ENCODE peak calls at places on chromosomes 2 and 18, in ten cellular contexts. Y is breast epithelium, P is brain microvascular endothelial cell, X is heart left ventricle, F is AG09319, G is BJ, W is left ventricle myocardium inferior, N is fibroblast of pulmonary artery, L is upper lobe of right lung, O is AG04449. U is an unnamed sample.
A peak's percentile ranks its signal among the peaks of the same experiment; 100 is the strongest.

GRCh38 chr2:74551530-74551929 is 2.2 kb downstream of the LOXL3 start:
- DNase-seq in Y (no peak), W (no peak), P (no peak), O (no peak), N (no peak), X (no peak), F (no peak), L (no peak), G (no peak), U (no peak)

GRCh38 chr18:13464432-13465125 is 246.0 kb downstream of the LDLRAD4 start:
- DNase-seq in X (peak; percentile 84), P (no peak), N (peak; percentile 33), F (no peak), W (peak; percentile 48), O (no peak), G (no peak), Y (no peak), L (peak; percentile 80), U (no peak)

GRCh38 chr2:11129598-11130449 is 25.4 kb upstream of the SLC66A3 start:
- DNase-seq in N (peak; percentile 14), G (no peak), Y (peak; percentile 65), L (peak; percentile 90), P (no peak), W (peak; percentile 41), X (peak; percentile 81), O (no peak), F (no peak), U (no peak)

GRCh38 chr2:111106720-111107119 is 14.0 kb upstream of the BCL2L11 start:
- DNase-seq in W (no peak), X (no peak), N (no peak), F (no peak), P (no peak), Y (no peak), O (no peak), L (no peak), G (no peak), U (no peak)

GRCh38 chr2:109046925-109047508 is 58.0 kb upstream of the EDAR start:
- DNase-seq in O (no peak), P (no peak), X (no peak), N (no peak), G (no peak), F (no peak), W (no peak), Y (no peak), L (no peak), U (no peak)

GRCh38 chr2:138182913-138183312 is 218.6 kb downstream of the HNMT start:
- DNase-seq in L (no peak), X (no peak), P (no peak), N (peak; percentile 16), F (no peak), O (no peak), G (peak; percentile 4), W (no peak), Y (no peak), U (no peak)

GRCh38 chr2:190382851-190383250 is 25.3 kb upstream of the MFSD6 start:
- DNase-seq in O (no peak), X (no peak), P (peak; percentile 28), F (no peak), Y (no peak), L (no peak), N (peak; percentile 73), G (no peak), W (no peak), U (peak; percentile 19)

GRCh38 chr2:241833101-241833937 is 24.3 kb downstream of the NEU4 start:
- DNase-seq in P (no peak), W (no peak), N (peak; percentile 63), X (no peak), G (peak; percentile 75), F (no peak), O (peak; percentile 33), Y (peak; percentile 28), L (no peak), U (no peak)

GRCh38 chr18:37429768-37430167 is 135.8 kb downstream of the CELF4 start:
- DNase-seq in G (no peak), X (no peak), F (no peak), O (no peak), W (no peak), L (no peak), P (no peak), Y (no peak), N (no peak), U (no peak)

GRCh38 chr18:37434161-37434860 is 131.3 kb downstream of the CELF4 start:
- DNase-seq in L (no peak), P (no peak), F (no peak), W (no peak), O (no peak), X (no peak), Y (no peak), N (no peak), G (no peak), U (no peak)

GRCh38 chr18:37426536-37427080 is 139.0 kb downstream of the CELF4 start:
- DNase-seq in L (no peak), F (no peak), O (no peak), W (no peak), X (no peak), Y (no peak), P (no peak), N (no peak), G (no peak), U (no peak)

GRCh38 chr18:37432796-37433195 is 132.8 kb downstream of the CELF4 start:
- DNase-seq in L (no peak), W (no peak), X (no peak), O (no peak), G (no peak), N (no peak), P (no peak), F (no peak), Y (no peak), U (no peak)

DNA sequence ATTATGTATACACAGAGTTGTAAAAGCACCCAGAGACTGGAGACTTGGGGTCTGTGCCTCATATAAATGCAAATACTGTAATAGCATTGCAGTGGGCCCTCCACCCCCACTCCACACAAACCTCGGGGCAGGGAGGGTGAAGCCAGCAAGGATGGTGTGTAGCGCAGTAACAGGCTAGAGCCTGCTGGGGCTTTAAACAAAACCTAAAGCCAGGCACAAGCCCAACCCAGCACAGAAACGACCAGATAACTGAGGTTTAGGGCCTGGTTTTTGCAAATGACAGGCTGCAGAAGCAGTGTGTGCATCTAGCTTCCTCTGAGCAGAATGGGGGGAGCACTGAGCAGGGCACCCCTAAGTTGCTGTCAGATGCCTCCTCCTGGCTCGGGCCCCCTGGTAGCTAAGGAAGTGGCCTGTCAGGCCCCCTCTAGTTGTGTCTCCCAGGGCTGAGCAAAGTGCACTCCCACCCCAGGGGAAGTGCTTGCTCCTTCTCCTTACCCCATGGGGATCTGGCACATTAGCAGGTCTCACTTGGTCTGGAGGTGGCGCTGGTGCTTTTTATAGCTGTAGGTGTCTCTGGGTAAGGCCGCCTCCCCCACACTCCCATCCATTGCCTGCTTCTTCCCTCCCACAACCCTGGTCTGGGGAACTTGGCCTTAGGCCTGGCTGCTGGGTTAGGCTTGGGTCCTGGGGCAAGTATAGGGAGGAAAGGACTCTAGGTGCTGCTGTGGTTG is 135.1 kb downstream of the CELF4 start:
- DNase-seq in G (no peak), P (no peak), F (no peak), O (no peak), Y (no peak), L (no peak), W (no peak), X (no peak), N (no peak), U (no peak)
- TF ChIP-seq CTCF in G (no peak), P (no peak), F (no peak), O (no peak), Y (no peak), L (no peak), W (no peak), X (no peak), N (no peak), U (peak; percentile 16)

GRCh38 chr2:236176951-236177350 is 8.8 kb upstream of the GBX2 start:
- DNase-seq in N (no peak), O (no peak), F (no peak), Y (no peak), X (no peak), L (peak; percentile 42), P (no peak), G (no peak), W (no peak), U (no peak)

GRCh38 chr2:236177967-236178909 is 10.1 kb upstream of the GBX2 start:
- DNase-seq in L (peak; percentile 78), F (no peak), G (no peak), O (no peak), W (peak; percentile 58), N (peak; percentile 62), P (peak; percentile 49), Y (no peak), X (peak; percentile 81), U (no peak)

GRCh38 chr2:236177604-236177966 is 9.4 kb upstream of the GBX2 start:
- DNase-seq in W (peak; percentile 39), F (no peak), N (peak; percentile 42), O (no peak), P (no peak), X (no peak), L (peak; percentile 69), Y (no peak), G (no peak), U (no peak)

GRCh38 chr2:236174608-236175001 is 6.4 kb upstream of the GBX2 start:
- DNase-seq in N (no peak), O (no peak), L (no peak), G (no peak), W (no peak), P (no peak), X (no peak), Y (no peak), F (no peak), U (no peak)

DNA sequence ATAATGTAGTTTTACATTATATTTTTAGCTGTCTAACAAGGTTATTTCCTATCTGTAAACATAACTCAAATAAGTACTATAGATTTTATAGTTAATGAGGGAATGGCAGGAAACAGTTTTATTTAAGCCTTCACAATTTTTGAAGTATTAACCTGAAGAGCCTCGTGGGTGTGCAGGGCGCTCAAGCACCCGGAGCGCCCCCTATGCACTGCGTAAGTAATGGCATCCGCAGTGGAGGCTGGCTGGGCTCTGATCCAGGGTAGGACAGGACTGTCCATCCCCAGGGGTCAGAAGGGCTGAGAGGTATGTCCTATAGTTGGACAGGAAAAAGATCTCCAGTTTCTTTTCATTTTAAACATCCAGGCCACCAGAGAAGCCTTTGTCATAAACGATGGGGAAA is 8.2 kb upstream of the GBX2 start:
- DNase-seq in X (no peak), O (no peak), N (peak; percentile 48), F (no peak), L (peak; percentile 50), G (no peak), P (no peak), W (no peak), Y (no peak), U (no peak)
- TF ChIP-seq CTCF in X (peak; percentile 17), O (peak; percentile 52), N (peak; percentile 67), F (peak; percentile 30), L (peak; percentile 38), G (peak; percentile 57), P (peak; percentile 85), W (peak; percentile 51), Y (no peak), U (peak; percentile 69)

GRCh38 chr2:219001100-219001576 is 7.9 kb upstream of the CRYBA2 start:
- DNase-seq in W (no peak), F (no peak), O (no peak), G (no peak), L (no peak), N (no peak), X (no peak), P (no peak), Y (no peak), U (no peak)

GRCh38 chr2:219002395-219003266 is 9.4 kb upstream of the CRYBA2 start:
- DNase-seq in X (no peak), Y (peak; percentile 73), N (peak; percentile 27), F (no peak), W (no peak), G (no peak), P (peak; percentile 15), L (peak; percentile 90), O (no peak), U (no peak)

GRCh38 chr2:219001577-219002394 is 8.6 kb upstream of the CRYBA2 start:
- DNase-seq in Y (peak; percentile 88), P (no peak), W (no peak), F (no peak), N (no peak), X (peak; percentile 60), G (no peak), O (no peak), L (peak; percentile 94), U (peak; percentile 13)

GRCh38 chr2:219003979-219004378 is 10.8 kb upstream of the CRYBA2 start:
- DNase-seq in N (no peak), X (no peak), O (no peak), P (no peak), F (no peak), L (no peak), W (no peak), G (no peak), Y (no peak), U (no peak)

GRCh38 chr2:219003267-219003634 is 10.0 kb upstream of the CRYBA2 start:
- DNase-seq in F (no peak), O (no peak), W (no peak), X (no peak), G (no peak), Y (no peak), P (no peak), L (no peak), N (no peak), U (no peak)
- TF ChIP-seq CTCF in F (no peak), O (no peak), W (no peak), X (no peak), G (no peak), Y (no peak), P (peak; percentile 44), L (peak; percentile 47), N (no peak), U (no peak)

DNA sequence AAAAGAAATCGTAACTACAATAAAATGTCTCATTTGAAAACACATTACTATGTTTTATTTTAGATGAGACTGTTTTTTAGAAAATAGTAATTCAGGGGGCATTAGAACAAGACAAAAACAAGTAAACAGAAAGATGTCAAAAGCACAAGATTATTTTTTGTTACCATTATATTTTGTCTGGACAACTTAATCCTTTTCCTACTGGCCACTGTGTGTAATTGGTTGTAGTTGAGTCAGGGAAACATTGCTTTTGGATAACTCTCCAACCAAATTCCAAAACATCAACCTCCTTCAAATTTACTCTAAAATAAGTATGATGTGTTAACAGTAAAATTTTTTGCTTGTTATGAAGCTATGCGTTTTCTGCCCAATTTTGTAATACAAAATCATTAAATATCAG is 11.5 kb upstream of the MEIS1 start:
- DNase-seq in O (no peak), P (no peak), F (no peak), G (no peak), W (no peak), N (no peak), Y (no peak), X (no peak), L (no peak), U (no peak)
- TF ChIP-seq CTCF in O (no peak), P (no peak), F (no peak), G (no peak), W (no peak), N (no peak), Y (no peak), X (no peak), L (no peak), U (no peak)